ENCODE peak calls at places on chromosomes 4 and X, in seven cellular contexts. One of them, this sample, is unnamed.

GRCh38 chrX:134604701-134605271 is 53.5 kb downstream of the PLAC1 start:
- DNase-seq in breast epithelium: no peak
- DNase-seq in ascending aorta: no peak
- DNase-seq in IMR-90: peak; percentile 42
- DNase-seq in cardiac muscle cell: peak; percentile 57
- DNase-seq in brain microvascular endothelial cell: no peak
- DNase-seq in right lobe of liver: no peak
- DNase-seq in this sample: no peak

GRCh38 chr4:14835288-14835687 is 167.0 kb upstream of the CPEB2 start:
- DNase-seq in breast epithelium: no peak
- DNase-seq in ascending aorta: no peak
- DNase-seq in IMR-90: no peak
- DNase-seq in cardiac muscle cell: no peak
- DNase-seq in brain microvascular endothelial cell: no peak
- DNase-seq in right lobe of liver: no peak
- DNase-seq in this sample: no peak

GRCh38 chrX:107678957-107679740 is 50.8 kb downstream of the PRPS1 start:
- DNase-seq in breast epithelium: peak; percentile 69
- DNase-seq in ascending aorta: peak; percentile 62
- DNase-seq in IMR-90: peak; percentile 71
- DNase-seq in cardiac muscle cell: no peak
- DNase-seq in brain microvascular endothelial cell: peak; percentile 78
- DNase-seq in right lobe of liver: no peak
- DNase-seq in this sample: no peak

GRCh38 chr4:110636677-110637407 is 14.0 kb upstream of the PITX2 start:
- DNase-seq in breast epithelium: no peak
- DNase-seq in ascending aorta: no peak
- DNase-seq in IMR-90: peak; percentile 72
- DNase-seq in cardiac muscle cell: peak; percentile 55
- DNase-seq in brain microvascular endothelial cell: no peak
- DNase-seq in right lobe of liver: no peak
- DNase-seq in this sample: no peak

GRCh38 chr4:41360911-41361830 is 104.4 kb downstream of the UCHL1 start:
- DNase-seq in breast epithelium: no peak
- DNase-seq in ascending aorta: peak; percentile 13
- DNase-seq in IMR-90: no peak
- DNase-seq in cardiac muscle cell: peak; percentile 45
- DNase-seq in brain microvascular endothelial cell: no peak
- DNase-seq in right lobe of liver: peak; percentile 69
- DNase-seq in this sample: peak; percentile 74

GRCh38 chrX:77484045-77484444 is 36.9 kb downstream of the FGF16 start:
- DNase-seq in breast epithelium: no peak
- DNase-seq in ascending aorta: no peak
- DNase-seq in IMR-90: no peak
- DNase-seq in cardiac muscle cell: no peak
- DNase-seq in brain microvascular endothelial cell: no peak
- DNase-seq in right lobe of liver: no peak
- DNase-seq in this sample: no peak

GRCh38 chrX:41703574-41704029 is 14.8 kb downstream of the GPR34 start:
- DNase-seq in breast epithelium: no peak
- DNase-seq in ascending aorta: no peak
- DNase-seq in IMR-90: no peak
- DNase-seq in cardiac muscle cell: no peak
- DNase-seq in brain microvascular endothelial cell: no peak
- DNase-seq in right lobe of liver: no peak
- DNase-seq in this sample: no peak

GRCh38 chrX:136523770-136524169 is 8.2 kb upstream of the VGLL1 start:
- DNase-seq in breast epithelium: no peak
- DNase-seq in ascending aorta: no peak
- DNase-seq in IMR-90: no peak
- DNase-seq in cardiac muscle cell: no peak
- DNase-seq in brain microvascular endothelial cell: no peak
- DNase-seq in right lobe of liver: no peak
- DNase-seq in this sample: no peak

GRCh38 chr4:172202480-172203076 is 389.4 kb downstream of the GALNTL6 start:
- DNase-seq in breast epithelium: no peak
- DNase-seq in ascending aorta: no peak
- DNase-seq in IMR-90: peak; percentile 18
- DNase-seq in cardiac muscle cell: peak; percentile 22
- DNase-seq in brain microvascular endothelial cell: peak; percentile 25
- DNase-seq in right lobe of liver: no peak
- DNase-seq in this sample: peak; percentile 19

GRCh38 chr4:106987314-106987713 is 48.8 kb downstream of the DKK2 start:
- DNase-seq in breast epithelium: no peak
- DNase-seq in ascending aorta: no peak
- DNase-seq in IMR-90: no peak
- DNase-seq in cardiac muscle cell: no peak
- DNase-seq in brain microvascular endothelial cell: no peak
- DNase-seq in right lobe of liver: no peak
- DNase-seq in this sample: no peak

GRCh38 chrX:368811-369562 is 17.7 kb downstream of the PPP2R3B start:
- DNase-seq in breast epithelium: no peak
- DNase-seq in ascending aorta: no peak
- DNase-seq in IMR-90: peak; percentile 52
- DNase-seq in cardiac muscle cell: peak; percentile 85
- DNase-seq in brain microvascular endothelial cell: peak; percentile 42
- DNase-seq in right lobe of liver: no peak
- DNase-seq in this sample: no peak

GRCh38 chr4:152850377-152850776 is 70.6 kb downstream of the ARFIP1 start:
- DNase-seq in breast epithelium: peak; percentile 50
- DNase-seq in ascending aorta: no peak
- DNase-seq in IMR-90: peak; percentile 54
- DNase-seq in cardiac muscle cell: peak; percentile 48
- DNase-seq in brain microvascular endothelial cell: peak; percentile 19
- DNase-seq in right lobe of liver: peak; percentile 50
- DNase-seq in this sample: no peak

GRCh38 chrX:135463937-135464336 is 42.2 kb downstream of the SMIM10L2A start:
- DNase-seq in breast epithelium: no peak
- DNase-seq in ascending aorta: no peak
- DNase-seq in IMR-90: peak; percentile 6
- DNase-seq in cardiac muscle cell: no peak
- DNase-seq in brain microvascular endothelial cell: peak; percentile 1
- DNase-seq in right lobe of liver: no peak
- DNase-seq in this sample: no peak

GRCh38 chr4:145843148-145843547 is 95.5 kb downstream of the ZNF827 start:
- DNase-seq in breast epithelium: no peak
- DNase-seq in ascending aorta: no peak
- DNase-seq in IMR-90: peak; percentile 83
- DNase-seq in cardiac muscle cell: no peak
- DNase-seq in brain microvascular endothelial cell: peak; percentile 27
- DNase-seq in right lobe of liver: no peak
- DNase-seq in this sample: no peak

GRCh38 chr4:130335417-130336194 is 1239.7 kb downstream of the C4orf33 start:
- DNase-seq in breast epithelium: no peak
- DNase-seq in ascending aorta: no peak
- DNase-seq in IMR-90: no peak
- DNase-seq in cardiac muscle cell: peak; percentile 82
- DNase-seq in brain microvascular endothelial cell: no peak
- DNase-seq in right lobe of liver: no peak
- DNase-seq in this sample: no peak

GRCh38 chr4:24603343-24603742 is 19.0 kb upstream of the DHX15 start:
- DNase-seq in breast epithelium: no peak
- DNase-seq in ascending aorta: no peak
- DNase-seq in IMR-90: no peak
- DNase-seq in cardiac muscle cell: no peak
- DNase-seq in brain microvascular endothelial cell: no peak
- DNase-seq in right lobe of liver: no peak
- DNase-seq in this sample: no peak

GRCh38 chr4:144480068-144480467 is 165.9 kb upstream of the HHIP start:
- DNase-seq in breast epithelium: no peak
- DNase-seq in ascending aorta: no peak
- DNase-seq in IMR-90: no peak
- DNase-seq in cardiac muscle cell: no peak
- DNase-seq in brain microvascular endothelial cell: no peak
- DNase-seq in right lobe of liver: no peak
- DNase-seq in this sample: no peak

GRCh38 chr4:1201851-1202525 is 29.6 kb upstream of the SPON2 start:
- DNase-seq in breast epithelium: peak; percentile 68
- DNase-seq in ascending aorta: no peak
- DNase-seq in IMR-90: peak; percentile 95
- DNase-seq in cardiac muscle cell: no peak
- DNase-seq in brain microvascular endothelial cell: peak; percentile 38
- DNase-seq in right lobe of liver: peak; percentile 62
- DNase-seq in this sample: no peak

GRCh38 chrX:112761239-112762207 is 79.1 kb downstream of the AMOT start:
- DNase-seq in breast epithelium: no peak
- DNase-seq in ascending aorta: no peak
- DNase-seq in IMR-90: no peak
- DNase-seq in cardiac muscle cell: no peak
- DNase-seq in brain microvascular endothelial cell: no peak
- DNase-seq in right lobe of liver: no peak
- DNase-seq in this sample: no peak

GRCh38 chr4:48722509-48723446 is 57.3 kb downstream of the FRYL start:
- DNase-seq in breast epithelium: no peak
- DNase-seq in ascending aorta: no peak
- DNase-seq in IMR-90: peak; percentile 31
- DNase-seq in cardiac muscle cell: no peak
- DNase-seq in brain microvascular endothelial cell: no peak
- DNase-seq in right lobe of liver: no peak
- DNase-seq in this sample: peak; percentile 4

GRCh38 chrX:68183612-68184214 is 249.6 kb downstream of the OPHN1 start:
- DNase-seq in breast epithelium: no peak
- DNase-seq in ascending aorta: no peak
- DNase-seq in IMR-90: peak; percentile 51
- DNase-seq in cardiac muscle cell: peak; percentile 32
- DNase-seq in brain microvascular endothelial cell: peak; percentile 25
- DNase-seq in right lobe of liver: no peak
- DNase-seq in this sample: peak; percentile 27

GRCh38 chr4:20430555-20430954 is 178.8 kb downstream of the SLIT2 start:
- DNase-seq in breast epithelium: no peak
- DNase-seq in ascending aorta: no peak
- DNase-seq in IMR-90: peak; percentile 69
- DNase-seq in cardiac muscle cell: no peak
- DNase-seq in brain microvascular endothelial cell: peak; percentile 61
- DNase-seq in right lobe of liver: no peak
- DNase-seq in this sample: no peak

GRCh38 chr4:123706961-123707360 is 310.4 kb downstream of the SPRY1 start:
- DNase-seq in breast epithelium: no peak
- DNase-seq in ascending aorta: no peak
- DNase-seq in IMR-90: no peak
- DNase-seq in cardiac muscle cell: no peak
- DNase-seq in brain microvascular endothelial cell: no peak
- DNase-seq in right lobe of liver: no peak
- DNase-seq in this sample: no peak

GRCh38 chr4:53174824-53175223 is 191.0 kb downstream of the SCFD2 start:
- DNase-seq in breast epithelium: no peak
- DNase-seq in ascending aorta: no peak
- DNase-seq in IMR-90: no peak
- DNase-seq in cardiac muscle cell: no peak
- DNase-seq in brain microvascular endothelial cell: no peak
- DNase-seq in right lobe of liver: no peak
- DNase-seq in this sample: no peak

GRCh38 chr4:182724414-182724813 is 192.8 kb downstream of the DCTD start:
- DNase-seq in breast epithelium: no peak
- DNase-seq in ascending aorta: no peak
- DNase-seq in IMR-90: peak; percentile 26
- DNase-seq in cardiac muscle cell: no peak
- DNase-seq in brain microvascular endothelial cell: no peak
- DNase-seq in right lobe of liver: no peak
- DNase-seq in this sample: no peak

GRCh38 chr4:154911097-154911496 is 130.0 kb downstream of the RBM46 start:
- DNase-seq in breast epithelium: no peak
- DNase-seq in ascending aorta: no peak
- DNase-seq in IMR-90: peak; percentile 2
- DNase-seq in cardiac muscle cell: peak; percentile 21
- DNase-seq in brain microvascular endothelial cell: no peak
- DNase-seq in right lobe of liver: no peak
- DNase-seq in this sample: peak; percentile 6
- TF ChIP-seq CTCF in breast epithelium: no peak
- TF ChIP-seq CTCF in ascending aorta: no peak
- TF ChIP-seq CTCF in IMR-90: peak; percentile 27
- TF ChIP-seq CTCF in cardiac muscle cell: no peak
- TF ChIP-seq CTCF in brain microvascular endothelial cell: no peak
- TF ChIP-seq CTCF in right lobe of liver: peak; percentile 5
- TF ChIP-seq CTCF in this sample: peak; percentile 35

GRCh38 chr4:5754529-5754881 is 43.5 kb downstream of the EVC start:
- DNase-seq in breast epithelium: no peak
- DNase-seq in ascending aorta: no peak
- DNase-seq in IMR-90: no peak
- DNase-seq in cardiac muscle cell: no peak
- DNase-seq in brain microvascular endothelial cell: no peak
- DNase-seq in right lobe of liver: no peak
- DNase-seq in this sample: no peak
- H3K4me3 ChIP-seq in breast epithelium: no peak overlapping the region
- H3K4me3 ChIP-seq in ascending aorta: no peak overlapping the region
- H3K4me3 ChIP-seq in IMR-90: no peak overlapping the region
- H3K4me3 ChIP-seq in cardiac muscle cell: no peak overlapping the region
- H3K4me3 ChIP-seq in brain microvascular endothelial cell: no peak overlapping the region
- H3K4me3 ChIP-seq in right lobe of liver: no peak overlapping the region
- H3K4me3 ChIP-seq in this sample: no peak overlapping the region

GRCh38 chrX:140661657-140662056 is 47.9 kb upstream of the LINC00632 start:
- DNase-seq in breast epithelium: no peak
- DNase-seq in ascending aorta: no peak
- DNase-seq in IMR-90: peak; percentile 3
- DNase-seq in cardiac muscle cell: no peak
- DNase-seq in brain microvascular endothelial cell: no peak
- DNase-seq in right lobe of liver: no peak
- DNase-seq in this sample: no peak
- TF ChIP-seq CTCF in breast epithelium: no peak
- TF ChIP-seq CTCF in ascending aorta: no peak
- TF ChIP-seq CTCF in IMR-90: peak; percentile 43
- TF ChIP-seq CTCF in cardiac muscle cell: no peak
- TF ChIP-seq CTCF in brain microvascular endothelial cell: peak; percentile 41
- TF ChIP-seq CTCF in right lobe of liver: no peak
- TF ChIP-seq CTCF in this sample: peak; percentile 46

GRCh38 chr4:88010921-88011320 is 3.5 kb downstream of the PKD2 start:
- DNase-seq in breast epithelium: no peak
- DNase-seq in ascending aorta: no peak
- DNase-seq in IMR-90: peak; percentile 42
- DNase-seq in cardiac muscle cell: no peak
- DNase-seq in brain microvascular endothelial cell: no peak
- DNase-seq in right lobe of liver: no peak
- DNase-seq in this sample: no peak
- H3K4me3 ChIP-seq in breast epithelium: no peak overlapping the region
- H3K4me3 ChIP-seq in ascending aorta: peak overlapping the region; percentile 90
- H3K4me3 ChIP-seq in IMR-90: no peak overlapping the region
- H3K4me3 ChIP-seq in cardiac muscle cell: no peak overlapping the region
- H3K4me3 ChIP-seq in brain microvascular endothelial cell: peak overlapping the region; percentile 1
- H3K4me3 ChIP-seq in right lobe of liver: no peak overlapping the region
- H3K4me3 ChIP-seq in this sample: no peak overlapping the region

DNA sequence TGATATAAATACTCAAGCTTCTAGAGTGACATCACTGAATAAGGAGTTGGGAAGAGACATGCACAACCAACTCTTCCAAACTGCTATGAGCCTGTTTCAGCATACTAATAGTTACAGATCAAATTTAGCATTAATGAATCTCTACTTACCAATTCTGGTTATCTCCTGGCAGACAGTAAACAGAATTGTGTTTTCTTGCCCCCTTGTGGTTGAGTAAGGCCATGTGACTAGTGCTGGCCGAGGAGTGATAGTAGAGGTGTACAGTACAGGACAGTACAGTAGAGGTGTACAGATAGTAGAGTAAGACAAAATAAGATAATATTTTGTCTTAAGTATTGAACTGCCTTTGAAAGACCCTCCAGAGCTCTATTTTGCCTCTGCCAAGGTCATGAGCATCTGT is 681.4 kb downstream of the GABRG1 start:
- DNase-seq in breast epithelium: no peak
- DNase-seq in ascending aorta: no peak
- DNase-seq in IMR-90: no peak
- DNase-seq in cardiac muscle cell: peak; percentile 51
- DNase-seq in brain microvascular endothelial cell: no peak
- DNase-seq in right lobe of liver: no peak
- DNase-seq in this sample: peak; percentile 7
- TF ChIP-seq CTCF in breast epithelium: no peak
- TF ChIP-seq CTCF in ascending aorta: no peak
- TF ChIP-seq CTCF in IMR-90: no peak
- TF ChIP-seq CTCF in cardiac muscle cell: peak; percentile 50
- TF ChIP-seq CTCF in brain microvascular endothelial cell: peak; percentile 21
- TF ChIP-seq CTCF in right lobe of liver: peak; percentile 15
- TF ChIP-seq CTCF in this sample: peak; percentile 77

This sample was measured in LNCaP clone FGC.